ENCODE peak calls at places on chromosomes 16 and 17, in ten cellular contexts. I, R, O, C, D, V, A, T, S and F are unnamed samples.

GRCh38 chr16:30548392-30549255 is 9.6 kb downstream of the ZNF764 start:
- DNase-seq in I (no peak), R (no peak), O (no peak), C (no peak), D (no peak), V (no peak), A (no peak), T (no peak), S (no peak), F (no peak)

GRCh38 chr16:86046901-86047300 is 147.9 kb downstream of the IRF8 start:
- DNase-seq in I (no peak), R (no peak), O (peak), C (no peak), D (no peak), V (peak), A (no peak), T (no peak), S (no peak), F (no peak)

GRCh38 chr17:78708510-78708973 is 73.5 kb downstream of the CYTH1 start:
- DNase-seq in I (peak), R (peak), O (peak), C (peak), D (peak), V (peak), A (no peak), T (peak), S (peak), F (peak)

GRCh38 chr17:50440172-50440837 is 14.3 kb downstream of the ACSF2 start:
- DNase-seq in I (no peak), R (no peak), O (no peak), C (no peak), D (no peak), V (no peak), A (no peak), T (no peak), S (no peak), F (no peak)

GRCh38 chr16:2157480-2158261 is 2.1 kb downstream of the TRAF7 start:
- DNase-seq in I (no peak), R (no peak), O (no peak), C (no peak), D (no peak), V (no peak), A (no peak), T (no peak), S (no peak), F (no peak)

GRCh38 chr16:74844041-74844826 is 69.6 kb upstream of the FA2H start:
- DNase-seq in I (no peak), R (no peak), O (no peak), C (no peak), D (no peak), V (no peak), A (no peak), T (no peak), S (no peak), F (no peak)

GRCh38 chr16:9092963-9093477 is 1.6 kb downstream of the HAPSTR1 start:
- DNase-seq in I (no peak), R (no peak), O (peak), C (no peak), D (peak), V (peak), A (no peak), T (no peak), S (no peak), F (no peak)

GRCh38 chr17:80888276-80889160 is 103.1 kb upstream of the CHMP6 start:
- DNase-seq in I (no peak), R (no peak), O (peak), C (no peak), D (peak), V (peak), A (no peak), T (no peak), S (peak), F (no peak)

GRCh38 chr16:11211977-11212818 is 43.8 kb downstream of the SOCS1 start:
- DNase-seq in I (no peak), R (no peak), O (no peak), C (no peak), D (peak), V (no peak), A (no peak), T (no peak), S (no peak), F (no peak)

GRCh38 chr17:66432996-66433556 is 130.7 kb downstream of the PRKCA start:
- DNase-seq in I (no peak), R (no peak), O (no peak), C (no peak), D (no peak), V (no peak), A (no peak), T (peak), S (no peak), F (no peak)

GRCh38 chr17:78706271-78706915 is 75.7 kb downstream of the CYTH1 start:
- DNase-seq in I (peak), R (no peak), O (no peak), C (no peak), D (no peak), V (peak), A (no peak), T (no peak), S (no peak), F (peak)

GRCh38 chr16:66741131-66741900 is 10.1 kb downstream of the DYNC1LI2 start:
- DNase-seq in I (peak), R (no peak), O (peak), C (no peak), D (no peak), V (no peak), A (no peak), T (peak), S (peak), F (no peak)

GRCh38 chr17:68381076-68381900 is 76.0 kb downstream of the WIPI1 start:
- DNase-seq in I (no peak), R (no peak), O (peak), C (no peak), D (no peak), V (no peak), A (no peak), T (peak), S (no peak), F (no peak)

GRCh38 chr16:78428193-78428592 is 328.7 kb downstream of the WWOX start:
- DNase-seq in I (no peak), R (no peak), O (no peak), C (no peak), D (no peak), V (no peak), A (no peak), T (no peak), S (no peak), F (no peak)

GRCh38 chr17:58568050-58568830 is 53.8 kb upstream of the MTMR4 start:
- DNase-seq in I (no peak), R (no peak), O (no peak), C (no peak), D (no peak), V (no peak), A (no peak), T (no peak), S (no peak), F (no peak)

GRCh38 chr16:24883714-24884151 is 38.0 kb downstream of the SLC5A11 start:
- DNase-seq in I (no peak), R (no peak), O (no peak), C (no peak), D (no peak), V (peak), A (no peak), T (no peak), S (no peak), F (no peak)

GRCh38 chr17:34852614-34853013 is 108.6 kb downstream of the CCT6B start:
- DNase-seq in I (no peak), R (no peak), O (no peak), C (no peak), D (peak), V (peak), A (no peak), T (no peak), S (no peak), F (no peak)

GRCh38 chr16:66946974-66947301 is 11.6 kb downstream of the CES2 start:
- DNase-seq in I (no peak), R (no peak), O (no peak), C (no peak), D (no peak), V (no peak), A (no peak), T (no peak), S (no peak), F (no peak)